ENCODE peak calls at places on chromosomes 11 and 22, in ten cellular contexts. One of them, this sample, is unnamed.

GRCh38 chr11:88414385-88414861 is 76.9 kb upstream of the CTSC start:
- DNase-seq in stomach: no peak
- DNase-seq in tibial nerve: no peak
- DNase-seq in adrenal gland: peak; percentile 73
- DNase-seq in epithelial cell of esophagus: peak; percentile 55
- DNase-seq in left ventricle myocardium inferior: no peak
- DNase-seq in lower lobe of right lung: no peak
- DNase-seq in IMR-90: peak; percentile 68
- DNase-seq in sigmoid colon: peak; percentile 72
- DNase-seq in CD8-positive, alpha-beta memory T cell: no peak
- DNase-seq in this sample: peak; percentile 16

GRCh38 chr11:36009469-36009868 is 65.6 kb downstream of the LDLRAD3 start:
- DNase-seq in lower lobe of right lung: no peak
- DNase-seq in adrenal gland: no peak
- DNase-seq in IMR-90: peak; percentile 68
- DNase-seq in tibial nerve: no peak
- DNase-seq in stomach: no peak
- DNase-seq in left ventricle myocardium inferior: no peak
- DNase-seq in sigmoid colon: no peak
- DNase-seq in epithelial cell of esophagus: peak; percentile 68
- DNase-seq in CD8-positive, alpha-beta memory T cell: no peak
- DNase-seq in this sample: no peak

GRCh38 chr11:76680517-76681425 is 10.2 kb upstream of the LRRC32 start:
- DNase-seq in CD8-positive, alpha-beta memory T cell: peak; percentile 31
- DNase-seq in left ventricle myocardium inferior: peak; percentile 48
- DNase-seq in epithelial cell of esophagus: peak; percentile 64
- DNase-seq in sigmoid colon: peak; percentile 86
- DNase-seq in adrenal gland: peak; percentile 76
- DNase-seq in IMR-90: peak; percentile 66
- DNase-seq in tibial nerve: peak; percentile 35
- DNase-seq in stomach: peak; percentile 66
- DNase-seq in lower lobe of right lung: peak; percentile 58
- DNase-seq in this sample: peak; percentile 67

GRCh38 chr22:31400023-31400397 is 606 bp downstream of the DRG1 start:
- DNase-seq in stomach: no peak
- DNase-seq in left ventricle myocardium inferior: no peak
- DNase-seq in adrenal gland: no peak
- DNase-seq in lower lobe of right lung: no peak
- DNase-seq in tibial nerve: no peak
- DNase-seq in CD8-positive, alpha-beta memory T cell: no peak
- DNase-seq in epithelial cell of esophagus: peak; percentile 29
- DNase-seq in IMR-90: peak; percentile 35
- DNase-seq in sigmoid colon: no peak
- DNase-seq in this sample: no peak

GRCh38 chr11:76419896-76420295 is 24.9 kb upstream of the EMSY start:
- DNase-seq in lower lobe of right lung: no peak
- DNase-seq in tibial nerve: no peak
- DNase-seq in adrenal gland: no peak
- DNase-seq in epithelial cell of esophagus: peak; percentile 16
- DNase-seq in stomach: no peak
- DNase-seq in IMR-90: no peak
- DNase-seq in left ventricle myocardium inferior: no peak
- DNase-seq in CD8-positive, alpha-beta memory T cell: no peak
- DNase-seq in sigmoid colon: no peak
- DNase-seq in this sample: peak; percentile 11

GRCh38 chr11:44823006-44823405 is 96.2 kb downstream of the TSPAN18 start:
- DNase-seq in epithelial cell of esophagus: no peak
- DNase-seq in stomach: no peak
- DNase-seq in lower lobe of right lung: no peak
- DNase-seq in tibial nerve: no peak
- DNase-seq in IMR-90: no peak
- DNase-seq in CD8-positive, alpha-beta memory T cell: no peak
- DNase-seq in left ventricle myocardium inferior: no peak
- DNase-seq in adrenal gland: no peak
- DNase-seq in sigmoid colon: no peak
- DNase-seq in this sample: no peak

GRCh38 chr22:42316988-42317387 is 46.5 kb upstream of the TCF20 start:
- DNase-seq in tibial nerve: no peak
- DNase-seq in CD8-positive, alpha-beta memory T cell: peak; percentile 34
- DNase-seq in adrenal gland: no peak
- DNase-seq in lower lobe of right lung: no peak
- DNase-seq in left ventricle myocardium inferior: peak; percentile 31
- DNase-seq in IMR-90: no peak
- DNase-seq in sigmoid colon: peak; percentile 87
- DNase-seq in stomach: peak; percentile 65
- DNase-seq in epithelial cell of esophagus: peak; percentile 77
- DNase-seq in this sample: peak; percentile 41

GRCh38 chr11:103202048-103202651 is 92.9 kb downstream of the DYNC2H1 start:
- DNase-seq in sigmoid colon: no peak
- DNase-seq in tibial nerve: no peak
- DNase-seq in adrenal gland: no peak
- DNase-seq in left ventricle myocardium inferior: no peak
- DNase-seq in epithelial cell of esophagus: peak; percentile 39
- DNase-seq in CD8-positive, alpha-beta memory T cell: no peak
- DNase-seq in lower lobe of right lung: no peak
- DNase-seq in IMR-90: peak; percentile 63
- DNase-seq in stomach: no peak
- DNase-seq in this sample: no peak

GRCh38 chr11:2592559-2593392 is 107.0 kb downstream of the KCNQ1OT1 start:
- DNase-seq in epithelial cell of esophagus: no peak
- DNase-seq in lower lobe of right lung: peak; percentile 30
- DNase-seq in sigmoid colon: no peak
- DNase-seq in CD8-positive, alpha-beta memory T cell: no peak
- DNase-seq in left ventricle myocardium inferior: no peak
- DNase-seq in stomach: no peak
- DNase-seq in adrenal gland: peak; percentile 44
- DNase-seq in tibial nerve: no peak
- DNase-seq in IMR-90: no peak
- DNase-seq in this sample: no peak

GRCh38 chr22:27798526-27799333 is 2.8 kb downstream of the MN1 start:
- DNase-seq in sigmoid colon: no peak
- DNase-seq in lower lobe of right lung: no peak
- DNase-seq in stomach: no peak
- DNase-seq in IMR-90: no peak
- DNase-seq in adrenal gland: no peak
- DNase-seq in epithelial cell of esophagus: no peak
- DNase-seq in CD8-positive, alpha-beta memory T cell: no peak
- DNase-seq in tibial nerve: no peak
- DNase-seq in left ventricle myocardium inferior: no peak
- DNase-seq in this sample: no peak

GRCh38 chr22:25567305-25567704 is 2.8 kb downstream of the GRK3 start:
- DNase-seq in CD8-positive, alpha-beta memory T cell: no peak
- DNase-seq in tibial nerve: no peak
- DNase-seq in lower lobe of right lung: no peak
- DNase-seq in stomach: no peak
- DNase-seq in epithelial cell of esophagus: peak; percentile 24
- DNase-seq in sigmoid colon: no peak
- DNase-seq in left ventricle myocardium inferior: no peak
- DNase-seq in IMR-90: no peak
- DNase-seq in adrenal gland: no peak
- DNase-seq in this sample: no peak

GRCh38 chr22:25564979-25565677 is 653 bp downstream of the GRK3 start:
- DNase-seq in adrenal gland: peak; percentile 55
- DNase-seq in IMR-90: no peak
- DNase-seq in sigmoid colon: peak; percentile 70
- DNase-seq in lower lobe of right lung: peak; percentile 61
- DNase-seq in CD8-positive, alpha-beta memory T cell: peak; percentile 1
- DNase-seq in stomach: no peak
- DNase-seq in left ventricle myocardium inferior: peak; percentile 42
- DNase-seq in epithelial cell of esophagus: peak; percentile 28
- DNase-seq in tibial nerve: no peak
- DNase-seq in this sample: no peak

GRCh38 chr22:25564320-25564978 is at the start of gene GRK3:
- DNase-seq in sigmoid colon: peak; percentile 88
- DNase-seq in IMR-90: peak; percentile 27
- DNase-seq in tibial nerve: peak; percentile 31
- DNase-seq in lower lobe of right lung: peak; percentile 85
- DNase-seq in left ventricle myocardium inferior: peak; percentile 70
- DNase-seq in epithelial cell of esophagus: peak; percentile 48
- DNase-seq in adrenal gland: peak; percentile 80
- DNase-seq in stomach: peak; percentile 55
- DNase-seq in CD8-positive, alpha-beta memory T cell: peak; percentile 24
- DNase-seq in this sample: peak; percentile 38

GRCh38 chr22:25563757-25564319 is 637 bp upstream of the GRK3 start:
- DNase-seq in sigmoid colon: peak; percentile 67
- DNase-seq in lower lobe of right lung: peak; percentile 57
- DNase-seq in adrenal gland: peak; percentile 64
- DNase-seq in epithelial cell of esophagus: peak; percentile 33
- DNase-seq in IMR-90: peak; percentile 6
- DNase-seq in left ventricle myocardium inferior: no peak
- DNase-seq in tibial nerve: no peak
- DNase-seq in CD8-positive, alpha-beta memory T cell: no peak
- DNase-seq in stomach: no peak
- DNase-seq in this sample: no peak

DNA sequence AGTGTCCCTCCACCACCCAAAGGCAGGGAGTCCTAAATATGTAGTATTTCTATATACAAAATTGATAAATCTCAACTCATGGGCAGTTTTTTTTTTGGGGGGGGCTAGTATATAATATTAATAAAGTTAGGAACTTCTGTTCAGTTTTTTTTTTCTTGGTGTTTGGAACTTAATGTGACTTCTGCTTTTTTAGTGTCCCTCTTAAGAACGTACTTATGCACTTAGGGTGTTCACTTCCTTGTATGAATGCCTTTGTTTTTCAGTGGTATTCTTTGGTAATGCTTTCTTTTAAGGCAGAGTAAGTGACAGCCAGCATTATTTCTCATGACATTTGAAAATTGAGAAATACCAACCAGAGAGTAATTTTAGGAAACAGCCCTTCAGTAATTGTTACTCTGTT is 2.3 kb downstream of the GRK3 start:
- DNase-seq in stomach: no peak
- DNase-seq in sigmoid colon: no peak
- DNase-seq in left ventricle myocardium inferior: no peak
- DNase-seq in IMR-90: no peak
- DNase-seq in lower lobe of right lung: no peak
- DNase-seq in adrenal gland: no peak
- DNase-seq in tibial nerve: no peak
- DNase-seq in CD8-positive, alpha-beta memory T cell: no peak
- DNase-seq in epithelial cell of esophagus: no peak
- DNase-seq in this sample: no peak
- H3K4me3 ChIP-seq in stomach: no peak overlapping the region
- H3K4me3 ChIP-seq in sigmoid colon: no peak overlapping the region
- H3K4me3 ChIP-seq in left ventricle myocardium inferior: peak overlapping the region; percentile 92
- H3K4me3 ChIP-seq in IMR-90: no peak overlapping the region
- H3K4me3 ChIP-seq in lower lobe of right lung: peak overlapping the region; percentile 84
- H3K4me3 ChIP-seq in adrenal gland: no peak overlapping the region
- H3K4me3 ChIP-seq in tibial nerve: peak overlapping the region; percentile 2
- H3K4me3 ChIP-seq in CD8-positive, alpha-beta memory T cell: no peak overlapping the region
- H3K4me3 ChIP-seq in epithelial cell of esophagus: no peak overlapping the region
- H3K4me3 ChIP-seq in this sample: no peak overlapping the region

GRCh38 chr11:65892661-65893317 is 2.3 kb downstream of the CCDC85B start:
- DNase-seq in epithelial cell of esophagus: no peak
- DNase-seq in stomach: no peak
- DNase-seq in CD8-positive, alpha-beta memory T cell: no peak
- DNase-seq in lower lobe of right lung: peak; percentile 38
- DNase-seq in left ventricle myocardium inferior: no peak
- DNase-seq in tibial nerve: no peak
- DNase-seq in adrenal gland: no peak
- DNase-seq in IMR-90: no peak
- DNase-seq in sigmoid colon: no peak
- DNase-seq in this sample: no peak
- H3K4me3 ChIP-seq in epithelial cell of esophagus: no peak overlapping the region
- H3K4me3 ChIP-seq in stomach: peak overlapping the region; percentile 57
- H3K4me3 ChIP-seq in CD8-positive, alpha-beta memory T cell: peak overlapping the region; percentile 74
- H3K4me3 ChIP-seq in lower lobe of right lung: peak overlapping the region; percentile 88
- H3K4me3 ChIP-seq in left ventricle myocardium inferior: peak overlapping the region; percentile 81
- H3K4me3 ChIP-seq in tibial nerve: no peak overlapping the region
- H3K4me3 ChIP-seq in adrenal gland: no peak overlapping the region
- H3K4me3 ChIP-seq in IMR-90: no peak overlapping the region
- H3K4me3 ChIP-seq in sigmoid colon: no peak overlapping the region
- H3K4me3 ChIP-seq in this sample: peak overlapping the region; percentile 1

DNA sequence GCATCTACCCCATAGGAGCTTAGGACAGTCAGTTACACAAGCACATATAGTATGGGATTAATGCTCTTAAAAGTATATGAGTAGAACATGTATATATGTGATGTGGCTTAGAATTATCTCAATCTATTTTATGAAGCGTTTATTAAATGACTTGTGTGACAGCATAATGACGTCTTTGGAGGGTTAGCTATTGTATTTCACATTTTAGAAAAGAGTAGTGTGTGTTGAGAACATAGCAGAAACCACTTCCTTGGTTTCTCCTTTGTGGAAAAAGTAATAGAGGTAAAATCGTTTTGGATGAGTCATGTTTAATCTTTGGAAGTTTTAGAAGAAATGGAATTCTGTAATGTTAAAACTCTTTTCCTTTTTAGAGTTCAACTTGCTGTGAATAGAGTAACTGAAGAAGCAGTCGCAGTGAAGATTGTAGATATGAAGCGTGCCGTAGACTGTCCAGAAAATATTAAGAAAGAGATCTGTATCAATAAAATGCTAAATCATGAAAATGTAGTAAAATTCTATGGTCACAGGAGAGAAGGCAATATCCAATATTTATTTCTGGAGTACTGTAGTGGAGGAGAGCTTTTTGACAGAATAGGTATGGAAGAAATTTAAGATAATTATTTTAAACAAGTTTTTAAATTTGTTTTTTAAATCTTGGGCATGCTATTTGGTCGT is 2.4 kb downstream of the CHEK1 start:
- DNase-seq in left ventricle myocardium inferior: no peak
- DNase-seq in epithelial cell of esophagus: no peak
- DNase-seq in CD8-positive, alpha-beta memory T cell: no peak
- DNase-seq in lower lobe of right lung: no peak
- DNase-seq in stomach: no peak
- DNase-seq in adrenal gland: no peak
- DNase-seq in tibial nerve: no peak
- DNase-seq in sigmoid colon: no peak
- DNase-seq in IMR-90: peak; percentile 31
- DNase-seq in this sample: no peak
- H3K4me3 ChIP-seq in left ventricle myocardium inferior: no peak overlapping the region
- H3K4me3 ChIP-seq in epithelial cell of esophagus: peak overlapping the region; percentile 87
- H3K4me3 ChIP-seq in CD8-positive, alpha-beta memory T cell: peak overlapping the region; percentile 95
- H3K4me3 ChIP-seq in lower lobe of right lung: no peak overlapping the region
- H3K4me3 ChIP-seq in stomach: no peak overlapping the region
- H3K4me3 ChIP-seq in adrenal gland: no peak overlapping the region
- H3K4me3 ChIP-seq in tibial nerve: no peak overlapping the region
- H3K4me3 ChIP-seq in sigmoid colon: no peak overlapping the region
- H3K4me3 ChIP-seq in IMR-90: peak overlapping the region; percentile 72
- H3K4me3 ChIP-seq in this sample: no peak overlapping the region

GRCh38 chr11:130908061-130908460 is 8.2 kb downstream of the SNX19 start:
- DNase-seq in adrenal gland: no peak
- DNase-seq in stomach: no peak
- DNase-seq in lower lobe of right lung: no peak
- DNase-seq in sigmoid colon: no peak
- DNase-seq in CD8-positive, alpha-beta memory T cell: no peak
- DNase-seq in IMR-90: no peak
- DNase-seq in epithelial cell of esophagus: no peak
- DNase-seq in tibial nerve: no peak
- DNase-seq in left ventricle myocardium inferior: no peak
- DNase-seq in this sample: no peak
- H3K4me3 ChIP-seq in adrenal gland: no peak overlapping the region
- H3K4me3 ChIP-seq in stomach: no peak overlapping the region
- H3K4me3 ChIP-seq in lower lobe of right lung: no peak overlapping the region
- H3K4me3 ChIP-seq in sigmoid colon: no peak overlapping the region
- H3K4me3 ChIP-seq in CD8-positive, alpha-beta memory T cell: no peak overlapping the region
- H3K4me3 ChIP-seq in IMR-90: no peak overlapping the region
- H3K4me3 ChIP-seq in epithelial cell of esophagus: no peak overlapping the region
- H3K4me3 ChIP-seq in tibial nerve: no peak overlapping the region
- H3K4me3 ChIP-seq in left ventricle myocardium inferior: no peak overlapping the region
- H3K4me3 ChIP-seq in this sample: no peak overlapping the region